ENCODE peak calls at places on chromosome 14, in four cellular contexts. N, X, Y and L are unnamed samples.

GRCh38 chr14:100586520-100587247 is 533 bp downstream of the BEGAIN start:
- DNase-seq in N (no peak), X (no peak), Y (no peak), L (no peak)

GRCh38 chr14:58769766-58770165 is 132.0 kb downstream of the DACT1 start:
- DNase-seq in N (no peak), X (no peak), Y (no peak), L (no peak)

GRCh38 chr14:55752580-55753365 is 172.8 kb downstream of the KTN1 start:
- DNase-seq in N (no peak), X (no peak), Y (no peak), L (no peak)

GRCh38 chr14:73743431-73743931 is 29.3 kb upstream of the PNMA1 start:
- DNase-seq in N (no peak), X (peak), Y (no peak), L (peak)

GRCh38 chr14:24339284-24340151 is at the start of gene RIPK3:
- DNase-seq in N (no peak), X (peak), Y (peak), L (peak)

GRCh38 chr14:56889705-56890104 is 79.4 kb upstream of the OTX2 start:
- DNase-seq in N (no peak), X (no peak), Y (no peak), L (no peak)

GRCh38 chr14:69266572-69267345 is 6.8 kb downstream of the GALNT16 start:
- DNase-seq in N (no peak), X (no peak), Y (no peak), L (no peak)

GRCh38 chr14:89924224-89924623 is 30.3 kb downstream of the EFCAB11 start:
- DNase-seq in N (no peak), X (no peak), Y (no peak), L (no peak)

GRCh38 chr14:54675236-54676125 is 108.6 kb downstream of the SAMD4A start:
- DNase-seq in N (no peak), X (no peak), Y (no peak), L (no peak)

GRCh38 chr14:96091149-96091693 is 52.1 kb downstream of the C14orf132 start:
- DNase-seq in N (no peak), X (no peak), Y (no peak), L (no peak)

GRCh38 chr14:54556535-54556934 is 10.4 kb upstream of the SAMD4A start:
- DNase-seq in N (no peak), X (no peak), Y (no peak), L (no peak)

GRCh38 chr14:59217011-59217410 is 28.5 kb downstream of the DAAM1 start:
- DNase-seq in N (no peak), X (no peak), Y (no peak), L (no peak)

GRCh38 chr14:84465890-84466289 is 1064.1 kb upstream of the FLRT2 start:
- DNase-seq in N (no peak), X (no peak), Y (no peak), L (no peak)

GRCh38 chr14:25461780-25462179 is 411.8 kb upstream of the STXBP6 start:
- DNase-seq in N (no peak), X (no peak), Y (no peak), L (no peak)

GRCh38 chr14:74913986-74914573 is 9.0 kb downstream of the RPS6KL1 start:
- DNase-seq in N (no peak), X (peak), Y (no peak), L (no peak)

GRCh38 chr14:51880810-51881580 is 20.6 kb downstream of the GNG2 start:
- DNase-seq in N (no peak), X (peak), Y (no peak), L (no peak)

GRCh38 chr14:70008863-70009262 is 129.6 kb downstream of the SMOC1 start:
- DNase-seq in N (no peak), X (no peak), Y (no peak), L (no peak)

GRCh38 chr14:62251237-62251636 is 489.0 kb downstream of the SNAPC1 start:
- DNase-seq in N (no peak), X (no peak), Y (no peak), L (no peak)

GRCh38 chr14:39372656-39373055 is 59.6 kb downstream of the FBXO33 start:
- DNase-seq in N (no peak), X (no peak), Y (no peak), L (no peak)

GRCh38 chr14:83300454-83301064 is 1766.9 kb upstream of the SEL1L start:
- DNase-seq in N (no peak), X (peak), Y (no peak), L (peak)

GRCh38 chr14:54603362-54603761 is 36.4 kb downstream of the SAMD4A start:
- DNase-seq in N (no peak), X (no peak), Y (no peak), L (no peak)

GRCh38 chr14:31229009-31229408 is 21.4 kb upstream of the HECTD1 start:
- DNase-seq in N (no peak), X (peak), Y (no peak), L (peak)

GRCh38 chr14:71485833-71486232 is 446.4 kb upstream of the RGS6 start:
- DNase-seq in N (no peak), X (no peak), Y (no peak), L (no peak)

GRCh38 chr14:38255408-38255672 is 553 bp downstream of the CLEC14A start:
- DNase-seq in N (no peak), X (no peak), Y (no peak), L (no peak)

GRCh38 chr14:34538871-34539406 is 562 bp downstream of the EAPP start:
- DNase-seq in N (no peak), X (no peak), Y (no peak), L (no peak)

GRCh38 chr14:46054526-46054925 is 597.1 kb downstream of the RPL10L start:
- DNase-seq in N (no peak), X (no peak), Y (no peak), L (no peak)

GRCh38 chr14:83828406-83828805 is 1701.5 kb upstream of the FLRT2 start:
- DNase-seq in N (no peak), X (no peak), Y (no peak), L (no peak)

GRCh38 chr14:89503458-89503996 is 86.5 kb upstream of the FOXN3 start:
- DNase-seq in N (no peak), X (no peak), Y (no peak), L (peak)

GRCh38 chr14:34356267-34356660 is 105.8 kb downstream of the SPTSSA start:
- DNase-seq in N (no peak), X (peak), Y (no peak), L (no peak)

GRCh38 chr14:37051153-37051552 is 121.3 kb downstream of the SLC25A21 start:
- DNase-seq in N (no peak), X (no peak), Y (no peak), L (no peak)

GRCh38 chr14:96660667-96661066 is 136.5 kb upstream of the VRK1 start:
- DNase-seq in N (no peak), X (no peak), Y (no peak), L (no peak)

GRCh38 chr14:58695514-58695913 is 57.8 kb downstream of the DACT1 start:
- DNase-seq in N (no peak), X (no peak), Y (no peak), L (no peak)

GRCh38 chr14:101022916-101023435 is 119.5 kb upstream of the RTL1 start:
- DNase-seq in N (no peak), X (no peak), Y (no peak), L (no peak)

GRCh38 chr14:37592288-37593274 is 2.5 kb downstream of the FOXA1 start:
- DNase-seq in N (no peak), X (no peak), Y (no peak), L (no peak)

GRCh38 chr14:79516009-79516408 is 695.3 kb downstream of the DIO2 start:
- DNase-seq in N (no peak), X (no peak), Y (no peak), L (no peak)

DNA sequence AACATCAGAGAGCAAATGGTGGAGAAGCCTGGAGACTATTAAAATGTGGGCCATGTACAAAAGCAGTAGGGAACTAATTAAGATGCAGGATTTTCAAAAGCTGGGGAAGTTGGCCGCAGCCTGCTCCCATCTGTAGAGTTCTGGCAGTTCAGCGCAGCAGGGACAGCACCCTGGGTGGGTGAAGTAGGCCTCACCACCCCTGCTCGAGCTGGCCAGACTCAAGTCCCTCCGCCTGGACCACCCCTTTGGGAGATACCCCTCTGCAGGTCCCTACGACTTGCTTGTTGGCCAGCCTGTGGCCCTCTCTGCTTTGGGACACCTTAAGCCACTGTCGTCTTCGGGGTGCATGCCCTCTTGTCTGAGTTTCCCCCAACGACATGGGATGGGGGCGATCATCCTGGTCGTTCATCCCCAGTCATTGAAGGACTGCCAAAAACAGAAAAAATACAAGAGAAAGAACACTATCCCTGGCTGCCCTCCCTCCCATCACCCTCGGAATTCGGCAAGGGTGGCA is 151.2 kb downstream of the DPF3 start:
- DNase-seq in N (no peak), X (no peak), Y (no peak), L (no peak)
- TF ChIP-seq SPI1 in N (no peak), X (no peak), Y (no peak), L (no peak)

GRCh38 chr14:68191567-68192321 is 372.2 kb downstream of the RAD51B start:
- DNase-seq in N (no peak), X (no peak), Y (no peak), L (no peak)
- TF ChIP-seq POLR2AphosphoS5 in N (no peak), X (no peak), Y (no peak), L (no peak)

DNA sequence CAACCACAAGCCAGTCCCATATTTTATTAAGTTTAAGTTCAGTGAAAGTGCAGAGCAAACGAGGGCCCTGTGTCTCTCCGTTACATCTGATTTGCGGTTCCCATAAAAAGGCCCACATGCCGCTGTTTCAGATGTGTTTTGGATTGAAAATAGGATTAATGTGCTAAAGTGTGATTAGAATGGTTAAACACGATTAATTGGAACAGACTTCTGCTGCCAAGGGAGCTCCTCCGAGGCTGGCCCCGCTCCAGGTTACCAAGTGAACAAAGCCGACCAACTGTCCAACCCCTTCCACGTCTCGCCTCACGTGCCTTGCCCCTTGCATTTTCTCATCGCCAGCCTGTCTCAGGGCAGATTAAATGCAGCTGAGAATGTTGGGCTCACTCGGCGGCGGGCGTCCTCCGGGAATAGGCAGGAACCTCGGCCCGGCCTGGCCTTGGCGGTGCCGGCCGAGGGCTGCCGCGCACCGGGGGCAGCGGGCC is 166.5 kb upstream of the GSC start:
- DNase-seq in N (no peak), X (no peak), Y (no peak), L (no peak)
- TF ChIP-seq SPI1 in N (no peak), X (no peak), Y (no peak), L (no peak)

GRCh38 chr14:104866451-104867370 is 1.6 kb downstream of the CEP170B start:
- DNase-seq in N (no peak), X (no peak), Y (no peak), L (no peak)

GRCh38 chr14:104863923-104864266 is 1.2 kb upstream of the CEP170B start:
- DNase-seq in N (no peak), X (no peak), Y (no peak), L (no peak)

GRCh38 chr14:104865631-104866441 is 768 bp downstream of the CEP170B start:
- DNase-seq in N (peak), X (no peak), Y (no peak), L (no peak)

GRCh38 chr14:104864267-104865068 is 600 bp upstream of the CEP170B start:
- DNase-seq in N (peak), X (no peak), Y (no peak), L (no peak)

GRCh38 chr14:104865069-104865630 is at the start of gene CEP170B:
- DNase-seq in N (peak), X (no peak), Y (no peak), L (peak)
- TF ChIP-seq POLR2AphosphoS5 in N (no peak), X (no peak), Y (no peak), L (no peak)

GRCh38 chr14:77961853-77962580 is 162.1 kb downstream of the ADCK1 start:
- DNase-seq in N (peak), X (no peak), Y (no peak), L (no peak)

GRCh38 chr14:77965050-77965449 is 165.1 kb downstream of the ADCK1 start:
- DNase-seq in N (no peak), X (no peak), Y (no peak), L (no peak)

GRCh38 chr14:77962731-77963520 is 163.0 kb downstream of the ADCK1 start:
- DNase-seq in N (no peak), X (no peak), Y (no peak), L (no peak)

GRCh38 chr14:77967110-77967509 is 167.2 kb downstream of the ADCK1 start:
- DNase-seq in N (no peak), X (no peak), Y (no peak), L (no peak)

GRCh38 chr14:77965919-77966435 is 166.1 kb downstream of the ADCK1 start:
- DNase-seq in N (peak), X (peak), Y (peak), L (peak)
- TF ChIP-seq SPI1 in N (no peak), X (no peak), Y (no peak), L (no peak)

GRCh38 chr14:102264775-102265174 is 40.2 kb downstream of the MOK start:
- DNase-seq in N (no peak), X (no peak), Y (no peak), L (no peak)
- TF ChIP-seq POLR2AphosphoS5 in N (no peak), X (no peak), Y (no peak), L (no peak)

DNA sequence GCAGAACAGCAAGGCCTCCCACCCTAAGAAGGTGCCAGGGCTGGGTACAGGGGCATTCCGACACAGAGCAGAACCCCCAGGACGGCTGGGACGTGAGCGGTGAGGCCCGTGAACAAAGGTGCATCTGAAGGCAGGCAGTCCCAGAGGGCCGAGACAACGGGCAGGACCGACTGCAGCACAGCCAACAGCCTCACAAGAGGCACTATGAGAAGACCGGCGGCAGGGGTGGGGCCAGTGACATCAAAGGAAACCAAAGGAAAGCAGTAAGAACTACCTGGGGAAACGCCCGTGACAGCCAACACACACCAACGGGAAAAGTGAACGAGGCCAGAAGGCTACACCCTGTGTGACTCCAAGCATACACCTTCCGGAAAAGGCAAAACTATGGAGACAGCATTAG is 9.1 kb downstream of the BTBD6 start:
- DNase-seq in N (no peak), X (no peak), Y (no peak), L (no peak)
- TF ChIP-seq SPI1 in N (no peak), X (no peak), Y (no peak), L (no peak)

DNA sequence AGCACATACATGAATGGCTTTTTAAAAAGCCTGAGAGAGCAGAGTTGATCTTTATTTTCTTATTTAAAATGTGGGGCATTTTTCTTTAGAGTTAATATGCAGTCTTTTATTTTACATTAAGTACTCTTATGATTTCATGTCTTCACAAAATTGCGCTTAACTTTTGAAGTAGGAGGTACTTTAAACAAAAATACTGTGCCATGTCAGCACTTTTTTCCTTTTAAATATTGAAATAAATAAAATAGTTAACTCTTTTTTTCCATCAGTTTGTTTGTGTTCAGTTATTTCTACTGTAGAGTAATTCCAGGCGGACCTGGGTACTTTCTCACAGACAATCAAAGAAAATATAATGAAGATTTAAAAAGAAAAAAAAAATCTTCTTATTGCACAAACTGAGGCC is 231.7 kb downstream of the DPF3 start:
- DNase-seq in N (no peak), X (no peak), Y (no peak), L (no peak)
- TF ChIP-seq POLR2AphosphoS5 in N (no peak), X (no peak), Y (no peak), L (no peak)

GRCh38 chr14:64598404-64598803 is 48.6 kb downstream of the PPP1R36 start:
- DNase-seq in N (no peak), X (no peak), Y (peak), L (no peak)

GRCh38 chr14:64602826-64603225 is 53.1 kb downstream of the PPP1R36 start:
- DNase-seq in N (no peak), X (no peak), Y (no peak), L (no peak)

GRCh38 chr14:64604001-64604400 is 54.2 kb downstream of the PPP1R36 start:
- DNase-seq in N (no peak), X (no peak), Y (no peak), L (no peak)

GRCh38 chr14:64604854-64605253 is 55.1 kb downstream of the PPP1R36 start:
- DNase-seq in N (no peak), X (no peak), Y (no peak), L (no peak)

DNA sequence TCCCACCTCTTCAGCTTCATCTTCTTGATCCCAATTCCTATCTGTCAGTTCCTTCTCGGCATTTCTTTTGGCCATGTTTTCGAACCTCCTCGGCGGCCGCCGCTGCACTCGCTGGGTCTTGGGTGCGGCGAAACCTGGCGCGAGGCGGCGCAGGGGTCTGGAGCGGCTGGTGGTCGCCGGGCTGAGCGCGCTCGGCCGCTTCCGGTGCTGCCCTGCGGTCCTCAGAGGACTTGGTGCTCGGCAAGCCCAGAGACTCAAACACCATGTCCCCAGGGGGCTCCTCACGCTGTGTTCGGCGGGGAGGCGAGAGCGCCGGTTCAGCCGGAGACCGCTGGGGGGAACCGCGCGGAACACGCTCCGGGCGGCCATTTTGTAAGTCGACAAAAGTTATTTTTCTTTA is 51.8 kb downstream of the PPP1R36 start:
- DNase-seq in N (no peak), X (no peak), Y (no peak), L (no peak)
- TF ChIP-seq SPI1 in N (no peak), X (no peak), Y (no peak), L (no peak)

DNA sequence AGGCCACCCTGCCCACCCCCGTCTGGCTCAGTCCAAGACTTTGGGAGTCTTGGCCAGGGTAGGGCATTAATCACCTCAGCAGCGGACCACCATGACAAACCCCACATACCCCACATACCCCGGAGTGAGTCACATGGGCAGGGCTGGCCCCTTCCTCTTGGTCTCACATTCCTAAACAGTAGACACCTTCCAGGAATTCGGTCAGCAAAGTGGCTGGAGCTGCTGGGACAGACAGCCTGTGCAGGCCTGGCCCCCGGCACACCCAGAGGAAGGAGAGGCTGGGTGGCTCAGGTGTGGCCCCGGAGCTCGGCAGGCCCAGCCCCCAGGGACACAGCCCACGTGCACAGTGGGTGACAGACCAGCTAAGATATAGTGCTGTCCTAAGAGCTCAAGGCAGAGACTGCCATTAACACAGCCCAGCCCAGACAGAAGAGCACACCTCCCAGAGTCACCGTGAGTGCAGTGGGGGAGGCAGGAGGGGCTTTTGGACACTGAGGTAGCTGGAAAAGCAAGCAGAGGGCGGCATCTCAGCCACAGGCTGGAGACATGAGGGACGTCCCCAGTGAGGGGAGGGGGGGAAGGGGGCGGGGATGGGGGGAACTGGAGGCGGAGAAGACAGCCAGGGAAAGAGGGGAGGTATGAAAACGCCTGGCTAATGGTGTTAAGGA is 24.0 kb downstream of the CCDC85C start:
- DNase-seq in N (peak), X (no peak), Y (no peak), L (no peak)
- TF ChIP-seq POLR2AphosphoS5 in N (no peak), X (no peak), Y (no peak), L (no peak)